ENCODE peak calls at places on chromosomes 16 and 17, in seven cellular contexts. One of them, this sample, is unnamed.

GRCh38 chr17:79905832-79906231 is 66.6 kb upstream of the CBX4 start:
- DNase-seq in body of pancreas: no peak
- DNase-seq in ovary: no peak
- DNase-seq in uterus: no peak
- DNase-seq in IMR-90: no peak
- DNase-seq in tibial nerve: no peak
- DNase-seq in stomach: no peak
- DNase-seq in this sample: no peak

GRCh38 chr16:56350491-56351405 is 74.6 kb downstream of the AMFR start:
- DNase-seq in body of pancreas: no peak
- DNase-seq in IMR-90: no peak
- DNase-seq in ovary: peak
- DNase-seq in uterus: no peak
- DNase-seq in tibial nerve: no peak
- DNase-seq in stomach: no peak
- DNase-seq in this sample: no peak

GRCh38 chr16:85327731-85328664 is 215.7 kb upstream of the CIBAR2 start:
- DNase-seq in body of pancreas: no peak
- DNase-seq in stomach: no peak
- DNase-seq in tibial nerve: no peak
- DNase-seq in ovary: peak
- DNase-seq in IMR-90: no peak
- DNase-seq in uterus: no peak
- DNase-seq in this sample: no peak

GRCh38 chr16:424623-425081 is 797 bp upstream of the RAB11FIP3 start:
- DNase-seq in IMR-90: no peak
- DNase-seq in tibial nerve: peak
- DNase-seq in uterus: peak
- DNase-seq in body of pancreas: peak
- DNase-seq in stomach: peak
- DNase-seq in ovary: peak
- DNase-seq in this sample: no peak

GRCh38 chr16:48126801-48127644 is 28.8 kb downstream of the ABCC12 start:
- DNase-seq in IMR-90: peak
- DNase-seq in body of pancreas: peak
- DNase-seq in tibial nerve: no peak
- DNase-seq in stomach: peak
- DNase-seq in ovary: no peak
- DNase-seq in uterus: no peak
- DNase-seq in this sample: no peak

GRCh38 chr17:28946239-28946638 is 5.1 kb downstream of the PHF12 start:
- DNase-seq in stomach: no peak
- DNase-seq in uterus: no peak
- DNase-seq in IMR-90: peak
- DNase-seq in body of pancreas: no peak
- DNase-seq in tibial nerve: no peak
- DNase-seq in ovary: no peak
- DNase-seq in this sample: no peak

GRCh38 chr17:28711723-28712036 is at the start of gene PROCA1:
- DNase-seq in body of pancreas: no peak
- DNase-seq in uterus: no peak
- DNase-seq in ovary: peak
- DNase-seq in IMR-90: no peak
- DNase-seq in tibial nerve: no peak
- DNase-seq in stomach: no peak
- DNase-seq in this sample: no peak

GRCh38 chr17:67434061-67434525 is 57.0 kb downstream of the PITPNC1 start:
- DNase-seq in ovary: no peak
- DNase-seq in tibial nerve: peak
- DNase-seq in IMR-90: no peak
- DNase-seq in body of pancreas: peak
- DNase-seq in stomach: peak
- DNase-seq in uterus: no peak
- DNase-seq in this sample: no peak

GRCh38 chr17:72053069-72053846 is 67.6 kb upstream of the SOX9 start:
- DNase-seq in tibial nerve: no peak
- DNase-seq in ovary: no peak
- DNase-seq in uterus: no peak
- DNase-seq in body of pancreas: no peak
- DNase-seq in stomach: no peak
- DNase-seq in IMR-90: no peak
- DNase-seq in this sample: no peak

GRCh38 chr17:20092973-20093626 is 83.9 kb downstream of the SPECC1 start:
- DNase-seq in uterus: no peak
- DNase-seq in ovary: no peak
- DNase-seq in stomach: no peak
- DNase-seq in IMR-90: no peak
- DNase-seq in tibial nerve: no peak
- DNase-seq in body of pancreas: no peak
- DNase-seq in this sample: no peak

GRCh38 chr17:36131436-36131835 is 27.8 kb downstream of the CCL4 start:
- DNase-seq in stomach: no peak
- DNase-seq in IMR-90: no peak
- DNase-seq in body of pancreas: no peak
- DNase-seq in ovary: no peak
- DNase-seq in uterus: no peak
- DNase-seq in tibial nerve: no peak
- DNase-seq in this sample: no peak

GRCh38 chr17:61397086-61397842 is 2.4 kb upstream of the TBX2 start:
- DNase-seq in tibial nerve: no peak
- DNase-seq in uterus: no peak
- DNase-seq in body of pancreas: no peak
- DNase-seq in ovary: no peak
- DNase-seq in stomach: no peak
- DNase-seq in IMR-90: peak
- DNase-seq in this sample: no peak

GRCh38 chr17:34656801-34657200 is 77.4 kb downstream of the TMEM132E start:
- DNase-seq in IMR-90: no peak
- DNase-seq in tibial nerve: no peak
- DNase-seq in body of pancreas: no peak
- DNase-seq in stomach: no peak
- DNase-seq in ovary: no peak
- DNase-seq in uterus: no peak
- DNase-seq in this sample: no peak

GRCh38 chr16:30561212-30561816 is 3.1 kb upstream of the ZNF764 start:
- DNase-seq in uterus: peak
- DNase-seq in body of pancreas: peak
- DNase-seq in tibial nerve: no peak
- DNase-seq in stomach: peak
- DNase-seq in ovary: peak
- DNase-seq in IMR-90: no peak
- DNase-seq in this sample: no peak

GRCh38 chr17:6713130-6713917 is at the start of gene SLC13A5:
- DNase-seq in ovary: peak
- DNase-seq in uterus: no peak
- DNase-seq in IMR-90: no peak
- DNase-seq in body of pancreas: peak
- DNase-seq in tibial nerve: no peak
- DNase-seq in stomach: no peak
- DNase-seq in this sample: no peak

GRCh38 chr16:75109732-75110243 is 6.8 kb downstream of the LDHD start:
- DNase-seq in body of pancreas: peak
- DNase-seq in IMR-90: no peak
- DNase-seq in stomach: peak
- DNase-seq in uterus: peak
- DNase-seq in ovary: peak
- DNase-seq in tibial nerve: no peak
- DNase-seq in this sample: peak

GRCh38 chr16:75108792-75109731 is 7.5 kb downstream of the LDHD start:
- DNase-seq in tibial nerve: peak
- DNase-seq in IMR-90: peak
- DNase-seq in body of pancreas: peak
- DNase-seq in uterus: peak
- DNase-seq in stomach: peak
- DNase-seq in ovary: peak
- DNase-seq in this sample: peak

GRCh38 chr16:75112281-75113045 is 4.1 kb downstream of the LDHD start:
- DNase-seq in ovary: peak
- DNase-seq in stomach: no peak
- DNase-seq in IMR-90: no peak
- DNase-seq in tibial nerve: no peak
- DNase-seq in uterus: no peak
- DNase-seq in body of pancreas: no peak
- DNase-seq in this sample: no peak

GRCh38 chr16:75111514-75112280 is 4.9 kb downstream of the LDHD start:
- DNase-seq in IMR-90: no peak
- DNase-seq in body of pancreas: no peak
- DNase-seq in ovary: peak
- DNase-seq in uterus: peak
- DNase-seq in stomach: no peak
- DNase-seq in tibial nerve: no peak
- DNase-seq in this sample: peak

GRCh38 chr16:75110637-75111513 is 5.7 kb downstream of the LDHD start:
- DNase-seq in tibial nerve: peak
- DNase-seq in ovary: peak
- DNase-seq in uterus: peak
- DNase-seq in stomach: peak
- DNase-seq in IMR-90: peak
- DNase-seq in body of pancreas: peak
- DNase-seq in this sample: peak
- TF ChIP-seq POLR2A in tibial nerve: no peak
- TF ChIP-seq POLR2A in ovary: peak
- TF ChIP-seq POLR2A in uterus: no peak
- TF ChIP-seq POLR2A in stomach: no peak
- TF ChIP-seq POLR2A in IMR-90: peak
- TF ChIP-seq POLR2A in body of pancreas: no peak
- TF ChIP-seq POLR2A in this sample: no peak

DNA sequence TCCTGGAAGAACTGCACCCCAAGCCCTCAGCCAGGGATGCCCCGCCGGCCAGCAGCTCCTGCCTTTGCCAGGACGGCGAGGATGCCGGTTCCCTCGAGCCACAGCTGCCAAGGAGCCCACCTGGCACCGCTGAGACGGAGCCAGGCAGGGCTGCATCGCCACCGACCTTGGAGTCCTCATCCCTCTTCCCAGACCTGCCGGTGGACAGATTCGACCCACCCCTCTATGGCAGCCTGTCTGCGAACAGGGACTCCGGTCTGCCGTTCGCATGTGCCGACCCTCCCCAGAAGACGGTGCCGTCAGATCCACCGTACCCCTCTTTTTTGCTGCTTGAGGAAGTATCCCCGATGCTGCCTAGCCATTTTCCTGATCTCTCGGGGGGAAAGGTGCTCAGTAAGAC is 21.4 kb upstream of the ZFPM1 start:
- DNase-seq in ovary: no peak
- DNase-seq in uterus: no peak
- DNase-seq in body of pancreas: no peak
- DNase-seq in stomach: no peak
- DNase-seq in IMR-90: no peak
- DNase-seq in tibial nerve: no peak
- DNase-seq in this sample: no peak
- H3K27ac ChIP-seq in ovary: no peak
- H3K27ac ChIP-seq in uterus: no peak
- H3K27ac ChIP-seq in body of pancreas: no peak
- H3K27ac ChIP-seq in stomach: no peak
- H3K27ac ChIP-seq in IMR-90: no peak
- H3K27ac ChIP-seq in tibial nerve: no peak
- H3K27ac ChIP-seq in this sample: no peak

DNA sequence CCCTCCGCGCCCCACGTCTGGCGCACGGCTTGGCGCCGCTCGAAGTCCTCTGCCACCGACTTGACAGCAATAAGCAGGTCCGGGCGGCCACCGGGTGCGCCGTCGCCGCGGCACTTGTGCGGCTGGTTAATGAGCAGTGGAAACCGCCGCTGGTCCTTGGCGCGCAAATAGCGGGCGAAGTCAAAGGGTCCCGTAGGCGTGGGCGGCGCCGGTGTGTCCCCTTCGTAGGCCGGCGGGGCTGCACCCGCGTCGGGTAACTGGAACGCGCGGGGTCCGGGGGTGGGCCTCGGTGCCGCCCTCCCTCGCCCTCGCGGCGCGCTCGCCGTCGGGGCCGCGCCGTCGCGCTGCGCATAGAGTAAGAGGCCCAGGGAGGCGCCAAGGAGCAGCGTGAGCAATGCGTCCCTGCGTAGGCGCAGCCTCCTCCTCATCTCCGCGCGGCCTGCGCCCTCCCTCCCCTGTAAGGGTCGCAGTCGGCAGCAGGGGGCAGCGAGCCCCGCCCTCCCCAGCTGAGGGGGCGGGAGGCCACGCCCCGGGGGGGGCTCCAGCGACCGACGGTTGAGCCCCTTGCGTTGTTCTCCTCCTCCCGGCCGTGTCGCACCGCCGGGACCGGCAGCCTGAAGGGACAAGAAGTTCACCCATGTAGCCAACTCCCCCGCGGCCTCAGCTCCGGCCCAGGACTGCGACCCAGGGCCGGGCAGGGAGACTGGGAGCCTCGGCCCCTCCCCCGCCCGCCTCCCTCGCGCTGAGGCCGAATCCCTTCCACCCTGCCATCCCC is 553 bp downstream of the B3GNT9 start:
- DNase-seq in uterus: peak
- DNase-seq in body of pancreas: no peak
- DNase-seq in stomach: no peak
- DNase-seq in ovary: peak
- DNase-seq in tibial nerve: no peak
- DNase-seq in IMR-90: peak
- DNase-seq in this sample: no peak
- TF ChIP-seq POLR2A in uterus: no peak
- TF ChIP-seq POLR2A in body of pancreas: no peak
- TF ChIP-seq POLR2A in stomach: no peak
- TF ChIP-seq POLR2A in ovary: no peak
- TF ChIP-seq POLR2A in tibial nerve: no peak
- TF ChIP-seq POLR2A in IMR-90: no peak
- TF ChIP-seq POLR2A in this sample: no peak

GRCh38 chr17:50845260-50846147 is 10.1 kb downstream of the WFIKKN2 start:
- DNase-seq in uterus: no peak
- DNase-seq in body of pancreas: no peak
- DNase-seq in ovary: no peak
- DNase-seq in IMR-90: peak
- DNase-seq in stomach: no peak
- DNase-seq in tibial nerve: no peak
- DNase-seq in this sample: peak

GRCh38 chr17:50848691-50849090 is 13.3 kb downstream of the WFIKKN2 start:
- DNase-seq in ovary: no peak
- DNase-seq in body of pancreas: no peak
- DNase-seq in IMR-90: no peak
- DNase-seq in stomach: no peak
- DNase-seq in tibial nerve: no peak
- DNase-seq in uterus: no peak
- DNase-seq in this sample: no peak

GRCh38 chr17:50850640-50851039 is 15.3 kb downstream of the WFIKKN2 start:
- DNase-seq in body of pancreas: no peak
- DNase-seq in stomach: no peak
- DNase-seq in uterus: no peak
- DNase-seq in IMR-90: no peak
- DNase-seq in tibial nerve: no peak
- DNase-seq in ovary: no peak
- DNase-seq in this sample: peak

GRCh38 chr17:50847566-50847965 is 12.2 kb downstream of the WFIKKN2 start:
- DNase-seq in body of pancreas: no peak
- DNase-seq in IMR-90: no peak
- DNase-seq in uterus: no peak
- DNase-seq in stomach: no peak
- DNase-seq in ovary: no peak
- DNase-seq in tibial nerve: no peak
- DNase-seq in this sample: no peak

DNA sequence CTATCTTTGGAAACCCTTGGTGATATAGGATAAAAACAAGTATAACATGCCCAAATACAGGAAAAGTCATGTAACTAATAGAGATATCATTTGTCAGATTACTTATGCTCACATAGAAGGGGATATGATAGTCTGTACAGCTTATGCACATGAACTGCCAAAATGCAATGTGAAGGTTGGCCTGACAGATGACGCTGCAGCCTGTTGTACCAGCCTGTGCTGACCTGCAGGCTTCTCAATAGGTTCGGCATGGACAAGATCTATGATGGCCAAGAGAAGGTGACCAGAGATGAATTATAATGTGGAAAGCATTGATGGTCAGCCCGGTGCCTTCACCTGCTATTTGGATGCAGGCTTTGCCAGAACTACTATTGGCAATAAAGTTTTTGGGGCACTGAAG is 12.7 kb downstream of the WFIKKN2 start:
- DNase-seq in tibial nerve: no peak
- DNase-seq in uterus: no peak
- DNase-seq in IMR-90: no peak
- DNase-seq in ovary: no peak
- DNase-seq in stomach: no peak
- DNase-seq in body of pancreas: no peak
- DNase-seq in this sample: no peak
- H3K27ac ChIP-seq in tibial nerve: no peak
- H3K27ac ChIP-seq in uterus: no peak
- H3K27ac ChIP-seq in IMR-90: no peak
- H3K27ac ChIP-seq in ovary: no peak
- H3K27ac ChIP-seq in stomach: no peak
- H3K27ac ChIP-seq in body of pancreas: no peak
- H3K27ac ChIP-seq in this sample: no peak

This sample was measured in vagina.